ENCODE peak calls at places on chromosomes 3 and 15, in eight cellular contexts. D is GM23338, A is BJ, B is endothelial cell, J is OCI-LY7, U is SK-N-SH, I is neural crest cell, H is omental fat pad. L is an unnamed sample.

GRCh38 chr3:52456169-52456799 is 880 bp downstream of the NISCH start:
- DNase-seq in D (peak; percentile 59), A (no peak), B (no peak), J (peak; percentile 21), U (peak; percentile 71), I (no peak), H (no peak), L (no peak)

GRCh38 chr3:172407872-172408271 is 40.4 kb downstream of the GHSR start:
- DNase-seq in D (no peak), A (no peak), B (no peak), J (no peak), U (no peak), I (no peak), H (no peak), L (no peak)

GRCh38 chr3:197302696-197303341 is 4.4 kb upstream of the DLG1 start:
- DNase-seq in D (no peak), A (no peak), B (no peak), J (no peak), U (no peak), I (no peak), H (no peak), L (no peak)

GRCh38 chr3:154430014-154430413 is at the start of gene GPR149:
- DNase-seq in D (peak; percentile 56), A (no peak), B (no peak), J (no peak), U (peak; percentile 8), I (no peak), H (no peak), L (no peak)

GRCh38 chr3:12312010-12312409 is 23.1 kb downstream of the PPARG start:
- DNase-seq in D (no peak), A (no peak), B (no peak), J (no peak), U (no peak), I (no peak), H (no peak), L (no peak)

GRCh38 chr3:9750556-9751411 is 1.0 kb downstream of the OGG1 start:
- DNase-seq in D (no peak), A (no peak), B (no peak), J (peak; percentile 64), U (no peak), I (no peak), H (no peak), L (no peak)

GRCh38 chr3:120404876-120405275 is 45.9 kb downstream of the FSTL1 start:
- DNase-seq in D (no peak), A (no peak), B (no peak), J (no peak), U (no peak), I (no peak), H (no peak), L (no peak)

GRCh38 chr3:192899540-192899982 is 18.1 kb downstream of the MB21D2 start:
- DNase-seq in D (no peak), A (no peak), B (no peak), J (no peak), U (no peak), I (no peak), H (no peak), L (no peak)

GRCh38 chr3:23174426-23175039 is 28.6 kb upstream of the UBE2E2 start:
- DNase-seq in D (peak; percentile 26), A (no peak), B (no peak), J (no peak), U (peak; percentile 12), I (no peak), H (no peak), L (no peak)

GRCh38 chr15:62112616-62113593 is 46.1 kb downstream of the C2CD4A start:
- DNase-seq in D (no peak), A (peak; percentile 26), B (no peak), J (no peak), U (no peak), I (no peak), H (no peak), L (no peak)

GRCh38 chr15:91853968-91854943 is 748 bp downstream of the SLCO3A1 start:
- DNase-seq in D (peak; percentile 60), A (no peak), B (peak; percentile 70), J (peak; percentile 80), U (peak; percentile 88), I (peak; percentile 35), H (no peak), L (no peak)

GRCh38 chr3:159244927-159245326 is 443.1 kb downstream of the MFSD1 start:
- DNase-seq in D (no peak), A (no peak), B (no peak), J (no peak), U (no peak), I (no peak), H (no peak), L (no peak)

GRCh38 chr3:170128259-170128976 is 53.1 kb downstream of the PHC3 start:
- DNase-seq in D (no peak), A (peak; percentile 28), B (no peak), J (peak; percentile 95), U (no peak), I (no peak), H (no peak), L (no peak)

GRCh38 chr3:141735176-141735575 is 2.9 kb upstream of the RNF7 start:
- DNase-seq in D (no peak), A (no peak), B (no peak), J (no peak), U (no peak), I (no peak), H (no peak), L (no peak)

GRCh38 chr3:46965151-46965550 is 11.4 kb downstream of the CCDC12 start:
- DNase-seq in D (no peak), A (no peak), B (no peak), J (no peak), U (no peak), I (no peak), H (no peak), L (no peak)

GRCh38 chr15:60809375-60809774 is 330.4 kb upstream of the ICE2 start:
- DNase-seq in D (no peak), A (no peak), B (no peak), J (no peak), U (no peak), I (no peak), H (no peak), L (no peak)

GRCh38 chr3:174618368-174618767 is 240.8 kb upstream of the NAALADL2 start:
- DNase-seq in D (no peak), A (no peak), B (no peak), J (no peak), U (no peak), I (no peak), H (no peak), L (no peak)

GRCh38 chr3:174620855-174621457 is 238.2 kb upstream of the NAALADL2 start:
- DNase-seq in D (no peak), A (no peak), B (no peak), J (no peak), U (no peak), I (no peak), H (no peak), L (no peak)

GRCh38 chr3:174619244-174619643 is 239.9 kb upstream of the NAALADL2 start:
- DNase-seq in D (no peak), A (no peak), B (no peak), J (no peak), U (no peak), I (no peak), H (no peak), L (no peak)

DNA sequence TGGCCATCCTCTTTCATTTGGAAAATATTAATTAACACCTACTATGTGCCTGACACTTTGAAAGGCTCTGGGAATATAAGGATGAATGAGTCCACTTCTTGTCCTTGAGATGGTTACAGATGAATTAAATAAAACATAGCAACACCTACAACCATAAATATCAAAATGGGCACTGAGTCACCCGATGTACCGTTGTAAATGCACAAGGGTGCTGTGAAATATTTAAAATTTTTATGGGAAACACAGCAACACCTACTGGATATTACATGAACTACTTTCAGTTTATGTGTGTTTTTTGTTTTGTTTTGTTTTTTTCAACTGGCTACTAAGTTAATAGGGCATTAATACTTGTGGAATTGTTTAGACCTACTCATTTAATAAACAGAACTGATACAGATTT is 239.0 kb upstream of the NAALADL2 start:
- DNase-seq in D (peak; percentile 21), A (no peak), B (no peak), J (no peak), U (no peak), I (no peak), H (no peak), L (no peak)
- TF ChIP-seq CTCF in D (no peak), A (no peak), B (peak; percentile 64), J (peak; percentile 37), U (peak; percentile 38), I (peak; percentile 51), H (no peak), L (peak; percentile 51)

GRCh38 chr15:83786336-83786735 is 132.4 kb downstream of the ADAMTSL3 start:
- DNase-seq in D (no peak), A (no peak), B (no peak), J (no peak), U (no peak), I (no peak), H (no peak), L (no peak)

GRCh38 chr15:83784975-83785374 is 131.1 kb downstream of the ADAMTSL3 start:
- DNase-seq in D (no peak), A (no peak), B (no peak), J (no peak), U (no peak), I (no peak), H (no peak), L (no peak)

GRCh38 chr15:83783227-83783626 is 129.3 kb downstream of the ADAMTSL3 start:
- DNase-seq in D (no peak), A (no peak), B (no peak), J (no peak), U (no peak), I (no peak), H (no peak), L (no peak)
- TF ChIP-seq CTCF in D (no peak), A (no peak), B (no peak), J (no peak), U (no peak), I (no peak), H (no peak), L (no peak)

GRCh38 chr3:45055411-45056143 is 29.5 kb downstream of the CLEC3B start:
- DNase-seq in D (peak; percentile 72), A (peak; percentile 43), B (peak; percentile 32), J (peak; percentile 32), U (peak; percentile 59), I (no peak), H (no peak), L (no peak)
- TF ChIP-seq CTCF in D (peak; percentile 73), A (peak; percentile 10), B (peak; percentile 20), J (peak; percentile 71), U (peak; percentile 53), I (peak; percentile 16), H (no peak), L (no peak)

DNA sequence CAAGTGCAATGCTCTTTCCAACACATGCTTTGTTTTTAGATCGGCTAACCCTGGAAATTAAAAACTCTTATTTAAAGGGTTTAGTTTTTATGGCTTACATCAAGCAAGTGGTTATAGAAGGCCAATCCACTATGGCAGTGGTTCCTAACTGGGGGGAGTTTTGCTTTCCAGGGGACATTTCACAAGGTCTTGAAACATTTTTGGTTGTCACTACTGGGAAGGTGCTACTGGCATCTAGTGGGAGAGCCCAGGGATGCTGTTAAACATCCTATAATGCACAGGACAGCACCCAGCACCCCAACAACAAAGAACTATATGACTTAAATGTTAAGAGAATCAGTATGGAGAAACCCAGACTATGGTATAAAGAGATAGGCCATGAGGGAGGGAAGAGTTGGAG is 439.0 kb downstream of the NTRK3 start:
- DNase-seq in D (no peak), A (no peak), B (no peak), J (no peak), U (no peak), I (no peak), H (no peak), L (no peak)
- TF ChIP-seq CTCF in D (no peak), A (peak; percentile 13), B (no peak), J (no peak), U (peak; percentile 42), I (no peak), H (no peak), L (no peak)